ENCODE peak calls at places on chromosomes 5 and 9, in eight cellular contexts. X is left ventricle myocardium inferior, R is cardiac fibroblast, S is GM19239, Y is C1 segment of cervical spinal cord, C is AG09319, Q is mucosa of gallbladder, K is adipocyte. A is an unnamed sample.
A peak's percentile ranks its signal among the peaks of the same experiment; 100 is the strongest.

GRCh38 chr5:122498163-122498562 is 186.1 kb downstream of the SNCAIP start:
- DNase-seq in X (no peak), R (peak; percentile 15), S (no peak), Y (no peak), C (no peak), Q (no peak), K (peak; percentile 74), A (no peak)

GRCh38 chr5:10201223-10201868 is 48.3 kb downstream of the ATPSCKMT start:
- DNase-seq in X (no peak), R (peak; percentile 2), S (no peak), Y (no peak), C (no peak), Q (no peak), K (peak; percentile 9), A (no peak)

GRCh38 chr5:78537821-78538220 is 110.8 kb downstream of the LHFPL2 start:
- DNase-seq in X (no peak), R (peak; percentile 80), S (peak; percentile 27), Y (peak; percentile 27), C (no peak), Q (no peak), K (peak; percentile 65), A (peak; percentile 37)

GRCh38 chr9:98442114-98442513 is 186.7 kb upstream of the TBC1D2 start:
- DNase-seq in X (no peak), R (no peak), S (no peak), Y (no peak), C (no peak), Q (no peak), K (no peak), A (no peak)

GRCh38 chr9:84169240-84169639 is 171.3 kb downstream of the SLC28A3 start:
- DNase-seq in X (no peak), R (no peak), S (no peak), Y (no peak), C (no peak), Q (no peak), K (peak; percentile 39), A (no peak)

GRCh38 chr9:114428466-114428865 is 40.7 kb upstream of the AKNA start:
- DNase-seq in X (no peak), R (no peak), S (no peak), Y (peak; percentile 20), C (no peak), Q (no peak), K (no peak), A (no peak)

GRCh38 chr9:130348881-130349280 is 83.3 kb downstream of the HMCN2 start:
- DNase-seq in X (no peak), R (no peak), S (no peak), Y (no peak), C (no peak), Q (no peak), K (no peak), A (no peak)

GRCh38 chr5:171747061-171747859 is 38.4 kb upstream of the SMIM23 start:
- DNase-seq in X (no peak), R (no peak), S (no peak), Y (no peak), C (no peak), Q (no peak), K (no peak), A (no peak)

GRCh38 chr9:98146101-98146991 is 27.3 kb upstream of the TRIM14 start:
- DNase-seq in X (peak; percentile 29), R (peak; percentile 70), S (no peak), Y (no peak), C (peak; percentile 14), Q (peak; percentile 95), K (peak; percentile 73), A (no peak)

GRCh38 chr5:175922192-175922885 is 45.8 kb downstream of the THOC3 start:
- DNase-seq in X (no peak), R (peak; percentile 67), S (no peak), Y (no peak), C (peak; percentile 77), Q (no peak), K (peak; percentile 86), A (no peak)

GRCh38 chr9:99143661-99144060 is 38.7 kb downstream of the TGFBR1 start:
- DNase-seq in X (no peak), R (no peak), S (no peak), Y (no peak), C (no peak), Q (no peak), K (no peak), A (no peak)

GRCh38 chr5:178378527-178379484 is 146.2 kb upstream of the PHYKPL start:
- DNase-seq in X (no peak), R (no peak), S (no peak), Y (no peak), C (no peak), Q (no peak), K (no peak), A (no peak)

A was measured in naive B cell.